ENCODE peak calls at places on chromosomes 16 and 17, in six cellular contexts. One of them, this sample, is unnamed.

GRCh38 chr16:66740533-66740932 is 10.9 kb downstream of the DYNC1LI2 start:
- DNase-seq in A549: peak; percentile 62
- DNase-seq in IMR-90: no peak
- DNase-seq in SK-N-SH: no peak
- DNase-seq in HepG2: no peak
- DNase-seq in K562: peak; percentile 67
- DNase-seq in this sample: no peak

GRCh38 chr16:16150117-16150877 is 73.0 kb downstream of the ABCC6 start:
- DNase-seq in A549: no peak
- DNase-seq in IMR-90: peak; percentile 76
- DNase-seq in SK-N-SH: peak; percentile 84
- DNase-seq in HepG2: no peak
- DNase-seq in K562: no peak
- DNase-seq in this sample: no peak

GRCh38 chr17:77656054-77656453 is 302.4 kb upstream of the TNRC6C start:
- DNase-seq in A549: no peak
- DNase-seq in IMR-90: no peak
- DNase-seq in SK-N-SH: no peak
- DNase-seq in HepG2: no peak
- DNase-seq in K562: no peak
- DNase-seq in this sample: no peak

GRCh38 chr17:50686494-50687199 is 21.1 kb downstream of the ANKRD40 start:
- DNase-seq in A549: peak; percentile 94
- DNase-seq in IMR-90: peak; percentile 61
- DNase-seq in SK-N-SH: no peak
- DNase-seq in HepG2: peak; percentile 98
- DNase-seq in K562: no peak
- DNase-seq in this sample: no peak

GRCh38 chr17:76432712-76433336 is 20.1 kb downstream of the UBE2O start:
- DNase-seq in A549: peak; percentile 40
- DNase-seq in IMR-90: peak; percentile 49
- DNase-seq in SK-N-SH: no peak
- DNase-seq in HepG2: peak; percentile 41
- DNase-seq in K562: no peak
- DNase-seq in this sample: no peak

GRCh38 chr16:23185661-23186060 is 3.1 kb downstream of the SCNN1G start:
- DNase-seq in A549: no peak
- DNase-seq in IMR-90: no peak
- DNase-seq in SK-N-SH: peak; percentile 53
- DNase-seq in HepG2: no peak
- DNase-seq in K562: no peak
- DNase-seq in this sample: no peak

GRCh38 chr17:4833941-4834501 is 881 bp downstream of the MINK1 start:
- DNase-seq in A549: peak; percentile 26
- DNase-seq in IMR-90: peak; percentile 80
- DNase-seq in SK-N-SH: peak; percentile 44
- DNase-seq in HepG2: peak; percentile 68
- DNase-seq in K562: peak; percentile 50
- DNase-seq in this sample: no peak

GRCh38 chr16:83336630-83337029 is 471.1 kb upstream of the HSBP1 start:
- DNase-seq in A549: no peak
- DNase-seq in IMR-90: peak; percentile 75
- DNase-seq in SK-N-SH: no peak
- DNase-seq in HepG2: no peak
- DNase-seq in K562: no peak
- DNase-seq in this sample: no peak

GRCh38 chr17:43019418-43019817 is 2.8 kb downstream of the VAT1 start:
- DNase-seq in A549: no peak
- DNase-seq in IMR-90: no peak
- DNase-seq in SK-N-SH: no peak
- DNase-seq in HepG2: no peak
- DNase-seq in K562: peak; percentile 80
- DNase-seq in this sample: no peak

GRCh38 chr17:45325810-45326209 is 9.0 kb upstream of the MAP3K14 start:
- DNase-seq in A549: no peak
- DNase-seq in IMR-90: no peak
- DNase-seq in SK-N-SH: no peak
- DNase-seq in HepG2: no peak
- DNase-seq in K562: no peak
- DNase-seq in this sample: no peak

GRCh38 chr16:49597796-49598195 is 224.2 kb downstream of the C16orf78 start:
- DNase-seq in A549: no peak
- DNase-seq in IMR-90: no peak
- DNase-seq in SK-N-SH: no peak
- DNase-seq in HepG2: no peak
- DNase-seq in K562: no peak
- DNase-seq in this sample: no peak

GRCh38 chr16:27579086-27579980 is 29.4 kb downstream of the KATNIP start:
- DNase-seq in A549: no peak
- DNase-seq in IMR-90: peak; percentile 22
- DNase-seq in SK-N-SH: no peak
- DNase-seq in HepG2: peak; percentile 89
- DNase-seq in K562: no peak
- DNase-seq in this sample: no peak

GRCh38 chr17:17351901-17352781 is 49.0 kb downstream of the NT5M start:
- DNase-seq in A549: no peak
- DNase-seq in IMR-90: peak; percentile 48
- DNase-seq in SK-N-SH: peak; percentile 88
- DNase-seq in HepG2: peak; percentile 74
- DNase-seq in K562: peak; percentile 81
- DNase-seq in this sample: no peak

GRCh38 chr16:23826528-23827244 is 9.1 kb upstream of the PRKCB start:
- DNase-seq in A549: peak; percentile 38
- DNase-seq in IMR-90: no peak
- DNase-seq in SK-N-SH: no peak
- DNase-seq in HepG2: no peak
- DNase-seq in K562: peak; percentile 82
- DNase-seq in this sample: no peak

GRCh38 chr16:30947533-30948086 is 1.3 kb upstream of the ORAI3 start:
- DNase-seq in A549: no peak
- DNase-seq in IMR-90: no peak
- DNase-seq in SK-N-SH: no peak
- DNase-seq in HepG2: no peak
- DNase-seq in K562: no peak
- DNase-seq in this sample: no peak

GRCh38 chr17:68981288-68981687 is 26.1 kb upstream of the ABCA8 start:
- DNase-seq in A549: no peak
- DNase-seq in IMR-90: peak; percentile 36
- DNase-seq in SK-N-SH: no peak
- DNase-seq in HepG2: peak; percentile 20
- DNase-seq in K562: no peak
- DNase-seq in this sample: no peak

GRCh38 chr16:48067388-48067787 is 88.4 kb downstream of the ABCC12 start:
- DNase-seq in A549: no peak
- DNase-seq in IMR-90: no peak
- DNase-seq in SK-N-SH: no peak
- DNase-seq in HepG2: peak; percentile 39
- DNase-seq in K562: no peak
- DNase-seq in this sample: no peak

GRCh38 chr16:68900009-68900408 is 56.7 kb downstream of the TANGO6 start:
- DNase-seq in A549: no peak
- DNase-seq in IMR-90: no peak
- DNase-seq in SK-N-SH: no peak
- DNase-seq in HepG2: no peak
- DNase-seq in K562: no peak
- DNase-seq in this sample: no peak

GRCh38 chr17:40795019-40795667 is 4.6 kb downstream of the KRT28 start:
- DNase-seq in A549: no peak
- DNase-seq in IMR-90: no peak
- DNase-seq in SK-N-SH: no peak
- DNase-seq in HepG2: no peak
- DNase-seq in K562: no peak
- DNase-seq in this sample: no peak

GRCh38 chr17:4968916-4969550 is 1.4 kb upstream of the SPAG7 start:
- DNase-seq in A549: peak; percentile 49
- DNase-seq in IMR-90: peak; percentile 95
- DNase-seq in SK-N-SH: peak; percentile 48
- DNase-seq in HepG2: no peak
- DNase-seq in K562: peak; percentile 45
- DNase-seq in this sample: no peak

GRCh38 chr17:7307686-7308624 is 527 bp downstream of the EIF5A start:
- DNase-seq in A549: peak; percentile 52
- DNase-seq in IMR-90: peak; percentile 34
- DNase-seq in SK-N-SH: peak; percentile 68
- DNase-seq in HepG2: no peak
- DNase-seq in K562: peak; percentile 51
- DNase-seq in this sample: peak; percentile 50

GRCh38 chr16:68372381-68372720 is 61.5 kb downstream of the PRMT7 start:
- DNase-seq in A549: no peak
- DNase-seq in IMR-90: no peak
- DNase-seq in SK-N-SH: no peak
- DNase-seq in HepG2: no peak
- DNase-seq in K562: no peak
- DNase-seq in this sample: no peak

GRCh38 chr16:83420206-83420760 is 387.5 kb upstream of the HSBP1 start:
- DNase-seq in A549: no peak
- DNase-seq in IMR-90: peak; percentile 47
- DNase-seq in SK-N-SH: no peak
- DNase-seq in HepG2: peak; percentile 19
- DNase-seq in K562: peak; percentile 37
- DNase-seq in this sample: no peak

GRCh38 chr17:16117149-16117548 is 98.2 kb downstream of the NCOR1 start:
- DNase-seq in A549: no peak
- DNase-seq in IMR-90: no peak
- DNase-seq in SK-N-SH: no peak
- DNase-seq in HepG2: no peak
- DNase-seq in K562: no peak
- DNase-seq in this sample: no peak

GRCh38 chr17:16122697-16123434 is 92.5 kb downstream of the NCOR1 start:
- DNase-seq in A549: no peak
- DNase-seq in IMR-90: peak; percentile 45
- DNase-seq in SK-N-SH: no peak
- DNase-seq in HepG2: no peak
- DNase-seq in K562: no peak
- DNase-seq in this sample: no peak

GRCh38 chr17:16123531-16123930 is 91.8 kb downstream of the NCOR1 start:
- DNase-seq in A549: no peak
- DNase-seq in IMR-90: no peak
- DNase-seq in SK-N-SH: no peak
- DNase-seq in HepG2: no peak
- DNase-seq in K562: no peak
- DNase-seq in this sample: no peak

GRCh38 chr17:16121915-16122314 is 93.4 kb downstream of the NCOR1 start:
- DNase-seq in A549: no peak
- DNase-seq in IMR-90: peak; percentile 8
- DNase-seq in SK-N-SH: no peak
- DNase-seq in HepG2: no peak
- DNase-seq in K562: no peak
- DNase-seq in this sample: no peak

GRCh38 chr17:16120937-16121336 is 94.4 kb downstream of the NCOR1 start:
- DNase-seq in A549: no peak
- DNase-seq in IMR-90: no peak
- DNase-seq in SK-N-SH: no peak
- DNase-seq in HepG2: no peak
- DNase-seq in K562: no peak
- DNase-seq in this sample: no peak
- TF ChIP-seq USF2 in A549: no peak
- TF ChIP-seq USF2 in IMR-90: no peak
- TF ChIP-seq USF2 in SK-N-SH: no peak
- TF ChIP-seq USF2 in HepG2: no peak
- TF ChIP-seq USF2 in K562: no peak
- TF ChIP-seq USF2 in this sample: no peak

GRCh38 chr17:65085397-65085796 is 28.9 kb upstream of the GNA13 start:
- DNase-seq in A549: peak; percentile 41
- DNase-seq in IMR-90: peak; percentile 30
- DNase-seq in SK-N-SH: no peak
- DNase-seq in HepG2: no peak
- DNase-seq in K562: no peak
- DNase-seq in this sample: no peak

GRCh38 chr17:65074778-65075250 is 18.3 kb upstream of the GNA13 start:
- DNase-seq in A549: peak; percentile 73
- DNase-seq in IMR-90: peak; percentile 68
- DNase-seq in SK-N-SH: peak; percentile 91
- DNase-seq in HepG2: peak; percentile 60
- DNase-seq in K562: peak; percentile 35
- DNase-seq in this sample: no peak

GRCh38 chr17:65081439-65081838 is 24.9 kb upstream of the GNA13 start:
- DNase-seq in A549: no peak
- DNase-seq in IMR-90: no peak
- DNase-seq in SK-N-SH: no peak
- DNase-seq in HepG2: no peak
- DNase-seq in K562: no peak
- DNase-seq in this sample: no peak

GRCh38 chr17:65078441-65079160 is 22.1 kb upstream of the GNA13 start:
- DNase-seq in A549: no peak
- DNase-seq in IMR-90: peak; percentile 78
- DNase-seq in SK-N-SH: no peak
- DNase-seq in HepG2: no peak
- DNase-seq in K562: no peak
- DNase-seq in this sample: no peak

GRCh38 chr17:65079489-65079900 is 23.0 kb upstream of the GNA13 start:
- DNase-seq in A549: no peak
- DNase-seq in IMR-90: no peak
- DNase-seq in SK-N-SH: peak; percentile 61
- DNase-seq in HepG2: no peak
- DNase-seq in K562: no peak
- DNase-seq in this sample: peak; percentile 19
- TF ChIP-seq USF2 in A549: no peak
- TF ChIP-seq USF2 in IMR-90: no peak
- TF ChIP-seq USF2 in SK-N-SH: no peak
- TF ChIP-seq USF2 in HepG2: no peak
- TF ChIP-seq USF2 in K562: no peak
- TF ChIP-seq USF2 in this sample: no peak

DNA sequence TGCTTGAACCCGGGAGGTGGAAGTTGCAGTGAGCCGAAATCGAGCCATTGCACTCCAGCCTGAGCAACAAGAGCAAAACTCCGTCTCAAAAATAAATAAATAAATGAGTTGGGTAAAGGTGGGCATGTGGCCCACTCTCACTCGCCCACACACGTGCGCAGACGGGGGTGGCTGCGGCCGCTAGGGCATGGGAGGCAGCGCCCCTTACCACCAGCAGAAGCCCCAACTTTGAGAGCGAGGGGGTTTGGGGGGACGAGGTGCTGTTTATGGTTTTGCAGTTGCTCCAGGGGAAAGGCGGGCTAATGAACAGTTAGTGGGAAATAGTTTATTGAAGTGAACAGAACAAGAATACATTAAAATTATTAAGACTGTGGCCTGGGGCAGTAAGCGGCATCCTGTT is 14.9 kb upstream of the RBFOX3 start:
- DNase-seq in A549: no peak
- DNase-seq in IMR-90: no peak
- DNase-seq in SK-N-SH: peak; percentile 24
- DNase-seq in HepG2: no peak
- DNase-seq in K562: no peak
- DNase-seq in this sample: peak; percentile 2
- TF ChIP-seq USF2 in A549: no peak
- TF ChIP-seq USF2 in IMR-90: no peak
- TF ChIP-seq USF2 in SK-N-SH: no peak
- TF ChIP-seq USF2 in HepG2: no peak
- TF ChIP-seq USF2 in K562: no peak
- TF ChIP-seq USF2 in this sample: no peak

DNA sequence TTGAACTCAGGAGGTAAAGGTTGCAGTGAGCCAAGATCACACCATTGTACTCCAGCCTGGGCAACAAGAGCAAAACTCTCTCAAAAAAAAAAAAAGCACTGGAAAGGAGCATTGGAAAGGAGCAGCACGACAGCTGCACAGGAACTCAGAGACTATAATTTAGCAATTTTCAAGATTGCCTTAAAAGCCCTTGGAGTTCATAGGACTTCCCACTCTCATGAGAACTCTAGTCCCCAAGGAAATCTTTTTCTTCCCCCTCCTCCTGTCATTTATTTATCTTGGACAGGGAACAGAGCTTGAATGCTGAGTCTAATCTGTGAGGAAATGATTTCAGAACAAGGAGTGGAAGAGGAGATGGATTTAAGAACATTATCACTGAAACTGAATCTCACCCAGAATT is 69.0 kb downstream of the PLXDC1 start:
- DNase-seq in A549: no peak
- DNase-seq in IMR-90: peak; percentile 63
- DNase-seq in SK-N-SH: no peak
- DNase-seq in HepG2: no peak
- DNase-seq in K562: no peak
- DNase-seq in this sample: no peak
- TF ChIP-seq USF2 in A549: no peak
- TF ChIP-seq USF2 in IMR-90: no peak
- TF ChIP-seq USF2 in SK-N-SH: no peak
- TF ChIP-seq USF2 in HepG2: no peak
- TF ChIP-seq USF2 in K562: no peak
- TF ChIP-seq USF2 in this sample: no peak